ENCODE peak calls at places on chromosomes 6 and 20, in nine cellular contexts. F, Z, T, U, H, J, G, Y and M are unnamed samples.

GRCh38 chr20:32158943-32159660 is 48.4 kb downstream of the PLAGL2 start:
- DNase-seq in F (no peak), Z (no peak), T (peak; percentile 54), U (no peak), H (no peak), J (no peak), G (no peak), Y (no peak), M (no peak)

GRCh38 chr6:36979343-36979742 is 6.7 kb downstream of the MTCH1 start:
- DNase-seq in F (no peak), Z (no peak), T (no peak), U (peak; percentile 64), H (peak; percentile 65), J (no peak), G (peak; percentile 66), Y (peak; percentile 64), M (no peak)

GRCh38 chr20:47915495-47915894 is 130.2 kb upstream of the SULF2 start:
- DNase-seq in F (no peak), Z (no peak), T (no peak), U (no peak), H (no peak), J (no peak), G (no peak), Y (no peak), M (no peak)

GRCh38 chr6:87274660-87275273 is 47.6 kb upstream of the SMIM8 start:
- DNase-seq in F (no peak), Z (no peak), T (no peak), U (no peak), H (no peak), J (no peak), G (no peak), Y (no peak), M (no peak)

GRCh38 chr6:68427630-68428029 is 207.5 kb upstream of the ADGRB3 start:
- DNase-seq in F (no peak), Z (no peak), T (no peak), U (no peak), H (no peak), J (no peak), G (no peak), Y (no peak), M (no peak)

GRCh38 chr6:4682431-4683159 is 93.6 kb upstream of the CDYL start:
- DNase-seq in F (no peak), Z (no peak), T (no peak), U (no peak), H (no peak), J (no peak), G (no peak), Y (no peak), M (no peak)

GRCh38 chr6:156400487-156400886 is 376.7 kb upstream of the ARID1B start:
- DNase-seq in F (no peak), Z (no peak), T (no peak), U (no peak), H (no peak), J (no peak), G (no peak), Y (no peak), M (no peak)

GRCh38 chr6:168285456-168285855 is 34.1 kb downstream of the DACT2 start:
- DNase-seq in F (no peak), Z (no peak), T (peak; percentile 50), U (no peak), H (no peak), J (no peak), G (no peak), Y (no peak), M (no peak)

GRCh38 chr6:150320450-150320849 is 48.4 kb upstream of the IYD start:
- DNase-seq in F (no peak), Z (no peak), T (no peak), U (no peak), H (no peak), J (peak; percentile 78), G (peak; percentile 38), Y (peak; percentile 71), M (no peak)

GRCh38 chr6:33632603-33633039 is 11.5 kb downstream of the ITPR3 start:
- DNase-seq in F (no peak), Z (no peak), T (peak; percentile 82), U (peak; percentile 29), H (peak; percentile 36), J (peak; percentile 60), G (peak; percentile 30), Y (no peak), M (peak; percentile 75)

GRCh38 chr6:109485536-109485935 is 2.5 kb upstream of the ZBTB24 start:
- DNase-seq in F (no peak), Z (no peak), T (no peak), U (no peak), H (no peak), J (no peak), G (no peak), Y (no peak), M (no peak)

GRCh38 chr20:7650481-7650880 is 289.8 kb downstream of the HAO1 start:
- DNase-seq in F (no peak), Z (no peak), T (no peak), U (no peak), H (peak; percentile 27), J (no peak), G (no peak), Y (no peak), M (no peak)

GRCh38 chr6:169944415-169944814 is 193.0 kb downstream of the ERMARD start:
- DNase-seq in F (no peak), Z (no peak), T (no peak), U (no peak), H (no peak), J (no peak), G (no peak), Y (no peak), M (no peak)

GRCh38 chr6:140051521-140052455 is 677.3 kb upstream of the CITED2 start:
- DNase-seq in F (no peak), Z (no peak), T (no peak), U (no peak), H (no peak), J (no peak), G (no peak), Y (no peak), M (no peak)

GRCh38 chr20:34240121-34240520 is 1.1 kb upstream of the ASIP start:
- DNase-seq in F (no peak), Z (no peak), T (no peak), U (no peak), H (no peak), J (no peak), G (no peak), Y (no peak), M (no peak)

GRCh38 chr6:111781055-111781708 is 92.1 kb downstream of the FYN start:
- DNase-seq in F (no peak), Z (no peak), T (no peak), U (no peak), H (no peak), J (no peak), G (peak; percentile 26), Y (no peak), M (no peak)

GRCh38 chr20:62625516-62625915 is 16.8 kb upstream of the SLCO4A1 start:
- DNase-seq in F (no peak), Z (no peak), T (no peak), U (no peak), H (no peak), J (no peak), G (no peak), Y (no peak), M (no peak)

GRCh38 chr20:62624719-62625455 is 17.4 kb upstream of the SLCO4A1 start:
- DNase-seq in F (no peak), Z (peak; percentile 54), T (peak; percentile 88), U (no peak), H (no peak), J (no peak), G (no peak), Y (no peak), M (no peak)

GRCh38 chr20:62622877-62623487 is 19.3 kb upstream of the SLCO4A1 start:
- DNase-seq in F (no peak), Z (no peak), T (peak; percentile 86), U (no peak), H (no peak), J (no peak), G (no peak), Y (no peak), M (no peak)

GRCh38 chr20:62623488-62624324 is 18.6 kb upstream of the SLCO4A1 start:
- DNase-seq in F (peak; percentile 68), Z (peak; percentile 97), T (peak; percentile 99), U (peak; percentile 94), H (peak; percentile 99), J (peak; percentile 94), G (peak; percentile 95), Y (peak; percentile 91), M (peak; percentile 96)

GRCh38 chr20:62624325-62624690 is 18.0 kb upstream of the SLCO4A1 start:
- DNase-seq in F (no peak), Z (no peak), T (peak; percentile 93), U (no peak), H (no peak), J (no peak), G (no peak), Y (no peak), M (no peak)
- TF ChIP-seq CTCF in F (no peak), Z (no peak), T (no peak), U (no peak), H (no peak), J (no peak), G (no peak), Y (no peak), M (no peak)

GRCh38 chr6:24272148-24272547 is 85.7 kb downstream of the DCDC2 start:
- DNase-seq in F (no peak), Z (no peak), T (no peak), U (no peak), H (no peak), J (no peak), G (no peak), Y (no peak), M (no peak)
- H3K4me1 ChIP-seq in F (no peaks in the 10 kb centered on the region), Z (no peaks in the 10 kb centered on the region), T (no peaks in the 10 kb centered on the region), U (no peaks in the 10 kb centered on the region), H (peaks cover 27% of the 10 kb centered on the region), J (no peaks in the 10 kb centered on the region), G (no peaks in the 10 kb centered on the region), Y (no peaks in the 10 kb centered on the region), M (no peaks in the 10 kb centered on the region)

DNA sequence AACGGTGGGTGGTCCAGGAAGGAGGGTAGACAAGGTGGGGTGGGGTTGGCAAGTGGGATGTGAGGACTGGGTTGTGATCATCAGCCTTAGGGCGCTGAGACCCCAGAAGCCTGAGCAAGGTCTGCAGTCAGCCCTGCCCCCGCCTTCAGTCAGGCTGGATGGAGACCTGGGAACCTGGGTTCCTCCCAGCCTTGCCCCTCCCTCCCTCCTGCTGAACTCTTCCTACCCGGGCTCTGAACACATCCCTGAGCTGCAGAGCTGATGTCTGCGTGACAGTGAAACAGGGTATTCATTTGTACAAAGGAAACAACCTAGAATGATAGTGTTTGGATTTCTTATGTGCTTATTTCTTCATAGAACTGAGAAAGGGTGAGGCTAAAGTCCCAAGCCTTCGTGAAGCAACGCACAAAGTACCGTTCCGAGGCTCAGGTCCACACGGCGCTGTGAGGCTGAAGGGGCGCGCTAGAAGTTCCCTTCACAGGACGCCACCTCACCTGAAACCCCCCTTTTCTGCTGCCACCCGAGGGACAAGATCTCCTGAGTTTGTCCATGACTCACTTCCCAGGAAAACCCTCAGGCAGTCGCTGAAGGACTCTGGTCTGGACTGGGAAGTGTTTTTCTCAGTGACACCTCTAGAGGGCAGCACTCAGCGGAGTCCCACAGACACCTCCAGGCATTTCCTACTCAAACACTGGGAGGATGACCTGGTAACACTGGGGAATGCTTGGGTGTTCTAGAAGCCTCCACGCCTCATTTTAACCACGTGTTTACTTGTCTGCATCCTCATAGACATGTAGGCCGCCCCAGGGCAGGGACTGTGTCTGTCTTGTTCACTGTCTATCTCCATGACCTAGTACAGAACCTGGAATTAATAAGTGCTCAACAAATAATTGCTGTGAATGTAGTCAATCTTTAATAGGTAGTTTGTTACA is 1.2 kb downstream of the GSTA5 start:
- DNase-seq in F (no peak), Z (no peak), T (no peak), U (peak; percentile 42), H (peak; percentile 22), J (no peak), G (no peak), Y (no peak), M (no peak)
- TF ChIP-seq CTCF in F (peak; percentile 45), Z (peak; percentile 24), T (no peak), U (peak; percentile 31), H (peak; percentile 21), J (peak; percentile 21), G (no peak), Y (peak; percentile 44), M (peak; percentile 50)

GRCh38 chr20:13685623-13686022 is 46.9 kb upstream of the TASP1 start:
- DNase-seq in F (no peak), Z (no peak), T (no peak), U (no peak), H (no peak), J (no peak), G (no peak), Y (no peak), M (no peak)
- H3K4me1 ChIP-seq in F (no peaks in the 10 kb centered on the region), Z (peaks cover 13% of the 10 kb centered on the region), T (peaks cover 34% of the 10 kb centered on the region), U (no peaks in the 10 kb centered on the region), H (no peaks in the 10 kb centered on the region), J (no peaks in the 10 kb centered on the region), G (no peaks in the 10 kb centered on the region), Y (no peaks in the 10 kb centered on the region), M (peaks cover 7% of the 10 kb centered on the region)